ENCODE peak calls at places on chromosomes 3 and 15, in seven cellular contexts. S, Z, O, A, F, G and U are unnamed samples.

GRCh38 chr3:105502333-105502732 is 135.6 kb downstream of the ALCAM start:
- DNase-seq in F (no peak), Z (no peak), A (no peak), S (no peak), G (no peak), O (no peak), U (no peak)

GRCh38 chr3:114697441-114697840 is 403.6 kb downstream of the TIGIT start:
- DNase-seq in Z (no peak), G (no peak), S (no peak), A (peak), O (no peak), F (peak), U (no peak)

GRCh38 chr3:11498646-11499045 is 145.1 kb downstream of the VGLL4 start:
- DNase-seq in F (peak), O (peak), G (peak), A (peak), S (no peak), Z (peak), U (no peak)

GRCh38 chr3:80063535-80063934 is 295.7 kb upstream of the ROBO1 start:
- DNase-seq in S (no peak), Z (no peak), G (no peak), A (no peak), O (no peak), F (no peak), U (no peak)

GRCh38 chr3:132870596-132870995 is 148.4 kb upstream of the NPHP3 start:
- DNase-seq in S (no peak), G (no peak), Z (no peak), A (no peak), O (no peak), F (no peak), U (no peak)

GRCh38 chr3:187504435-187504834 is 136.2 kb downstream of the RTP4 start:
- DNase-seq in S (no peak), F (no peak), O (no peak), A (no peak), Z (no peak), G (peak), U (no peak)

GRCh38 chr3:70466096-70466495 is 153.7 kb upstream of the MDFIC2 start:
- DNase-seq in A (no peak), S (no peak), F (no peak), Z (no peak), O (no peak), G (no peak), U (no peak)

GRCh38 chr15:69996842-69997478 is 100.8 kb downstream of the TLE3 start:
- DNase-seq in F (no peak), O (no peak), Z (no peak), A (no peak), G (no peak), S (no peak), U (no peak)

GRCh38 chr3:113783980-113784379 is 37.1 kb downstream of the ATP6V1A start:
- DNase-seq in Z (no peak), O (no peak), G (peak), S (no peak), A (peak), F (peak), U (no peak)

GRCh38 chr15:90816401-90817116 is 51.8 kb upstream of the FURIN start:
- DNase-seq in G (no peak), O (no peak), A (no peak), Z (no peak), F (no peak), S (no peak), U (no peak)

GRCh38 chr15:69626095-69627066 is 173.8 kb downstream of the RPLP1 start:
- DNase-seq in F (peak), Z (no peak), A (no peak), O (no peak), S (no peak), G (no peak), U (no peak)

GRCh38 chr15:79769081-79769481 is 127.7 kb downstream of the MTHFS start:
- DNase-seq in F (peak), A (peak), G (no peak), Z (peak), O (no peak), S (peak), U (no peak)

GRCh38 chr3:151124476-151124875 is 39.0 kb downstream of the MED12L start:
- DNase-seq in S (peak), G (peak), Z (no peak), A (no peak), F (no peak), O (no peak), U (no peak)

GRCh38 chr15:64828985-64829384 is 3.5 kb upstream of the PIF1 start:
- DNase-seq in A (no peak), F (no peak), Z (no peak), S (no peak), G (peak), O (no peak), U (no peak)

GRCh38 chr15:94075349-94075748 is 156.0 kb upstream of the MCTP2 start:
- DNase-seq in F (peak), G (peak), S (no peak), O (peak), Z (no peak), A (peak), U (peak)

GRCh38 chr15:31197497-31198414 is 96.2 kb upstream of the TRPM1 start:
- DNase-seq in Z (no peak), A (peak), F (peak), O (peak), S (no peak), G (peak), U (peak)

GRCh38 chr3:162729686-162730085 is 1233.1 kb downstream of the OTOL1 start:
- DNase-seq in F (no peak), O (no peak), S (no peak), G (peak), Z (no peak), A (no peak), U (no peak)

GRCh38 chr15:87567399-87567798 is 689.1 kb downstream of the NTRK3 start:
- DNase-seq in F (no peak), A (no peak), Z (no peak), O (no peak), G (no peak), S (no peak), U (no peak)

GRCh38 chr15:39095218-39095879 is 485.5 kb upstream of the THBS1 start:
- DNase-seq in S (no peak), F (no peak), O (no peak), G (no peak), Z (no peak), A (no peak), U (no peak)

GRCh38 chr3:12024959-12025570 is 20.9 kb downstream of the SYN2 start:
- DNase-seq in O (no peak), F (no peak), Z (no peak), S (no peak), A (no peak), G (no peak), U (no peak)

GRCh38 chr3:41223078-41223477 is 23.8 kb downstream of the CTNNB1 start:
- DNase-seq in S (no peak), F (no peak), Z (no peak), G (no peak), A (no peak), O (no peak), U (no peak)

GRCh38 chr3:41222012-41222411 is 22.7 kb downstream of the CTNNB1 start:
- DNase-seq in Z (no peak), G (no peak), S (no peak), O (no peak), F (no peak), A (no peak), U (no peak)

GRCh38 chr3:41222508-41222907 is 23.2 kb downstream of the CTNNB1 start:
- DNase-seq in S (no peak), A (peak), F (peak), Z (no peak), O (no peak), G (no peak), U (no peak)

GRCh38 chr3:41223691-41224090 is 24.4 kb downstream of the CTNNB1 start:
- DNase-seq in F (no peak), O (no peak), A (no peak), G (no peak), Z (no peak), S (no peak), U (no peak)

DNA sequence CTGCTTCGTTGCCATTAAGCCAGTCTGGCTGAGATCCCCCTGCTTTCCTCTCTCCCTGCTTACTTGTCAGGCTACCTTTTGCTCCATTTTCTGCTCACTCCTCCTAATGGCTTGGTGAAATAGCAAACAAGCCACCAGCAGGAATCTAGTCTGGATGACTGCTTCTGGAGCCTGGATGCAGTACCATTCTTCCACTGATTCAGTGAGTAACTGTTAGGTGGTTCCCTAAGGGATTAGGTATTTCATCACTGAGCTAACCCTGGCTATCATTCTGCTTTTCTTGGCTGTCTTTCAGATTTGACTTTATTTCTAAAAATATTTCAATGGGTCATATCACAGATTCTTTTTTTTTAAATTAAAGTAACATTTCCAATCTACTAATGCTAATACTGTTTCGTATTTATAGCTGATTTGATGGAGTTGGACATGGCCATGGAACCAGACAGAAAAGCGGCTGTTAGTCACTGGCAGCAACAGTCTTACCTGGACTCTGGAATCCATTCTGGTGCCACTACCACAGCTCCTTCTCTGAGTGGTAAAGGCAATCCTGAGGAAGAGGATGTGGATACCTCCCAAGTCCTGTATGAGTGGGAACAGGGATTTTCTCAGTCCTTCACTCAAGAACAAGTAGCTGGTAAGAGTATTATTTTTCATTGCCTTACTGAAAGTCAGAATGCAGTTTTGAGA is 25.0 kb downstream of the CTNNB1 start:
- DNase-seq in F (peak), O (no peak), Z (peak), A (peak), S (peak), G (peak), U (no peak)
- TF ChIP-seq CTCF in F (no peak), O (peak), Z (peak), A (peak), S (no peak), G (no peak), U (no peak)

GRCh38 chr3:146638718-146639117 is 33.6 kb upstream of the PLSCR5 start:
- DNase-seq in Z (no peak), A (peak), G (no peak), F (no peak), O (no peak), S (no peak), U (no peak)
- TF ChIP-seq CTCF in Z (peak), A (peak), G (no peak), F (peak), O (peak), S (peak), U (peak)

DNA sequence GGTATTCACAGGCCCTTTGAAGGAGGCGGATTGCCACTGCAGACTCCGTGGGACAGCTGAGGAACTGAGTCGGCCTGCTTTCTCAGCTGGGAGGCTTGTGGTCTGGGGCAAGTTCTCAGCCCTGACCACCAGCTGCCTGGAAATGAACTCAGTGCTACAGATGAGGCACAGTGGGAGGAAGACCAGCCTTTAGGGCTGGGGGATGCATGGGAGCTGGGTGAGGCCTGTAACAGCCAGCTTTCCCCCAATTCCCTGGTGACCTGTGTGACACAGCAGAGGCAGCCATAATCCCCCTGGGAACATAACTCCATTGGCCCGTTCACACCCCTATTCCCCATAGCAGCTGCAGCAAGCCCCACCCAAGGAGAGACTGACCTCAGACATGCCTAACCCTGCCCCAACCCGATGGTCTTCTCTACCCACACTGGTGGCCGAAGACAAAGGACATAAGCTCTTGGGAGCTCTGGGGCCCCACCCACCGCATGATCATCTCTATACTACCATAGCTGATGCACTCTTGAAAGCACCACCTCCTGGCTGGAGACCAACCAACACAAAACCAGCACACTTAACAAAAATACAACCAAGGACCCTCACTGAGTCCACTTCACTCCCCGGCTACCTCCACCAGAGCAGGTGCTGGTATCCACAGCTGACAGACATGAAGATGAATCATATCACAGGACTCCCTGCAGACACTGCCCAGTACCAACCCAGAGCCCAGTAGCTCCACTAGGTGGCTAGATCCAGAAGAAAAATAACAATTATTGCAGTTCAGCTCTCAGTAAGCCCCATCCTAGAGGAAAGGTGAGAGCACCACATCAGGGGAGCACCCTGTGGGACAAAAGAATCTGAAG is 24.9 kb downstream of the ZMAT3 start:
- DNase-seq in O (no peak), A (no peak), G (peak), S (no peak), F (no peak), Z (peak), U (no peak)
- TF ChIP-seq CTCF in O (no peak), A (no peak), G (no peak), S (no peak), F (no peak), Z (peak), U (no peak)

DNA sequence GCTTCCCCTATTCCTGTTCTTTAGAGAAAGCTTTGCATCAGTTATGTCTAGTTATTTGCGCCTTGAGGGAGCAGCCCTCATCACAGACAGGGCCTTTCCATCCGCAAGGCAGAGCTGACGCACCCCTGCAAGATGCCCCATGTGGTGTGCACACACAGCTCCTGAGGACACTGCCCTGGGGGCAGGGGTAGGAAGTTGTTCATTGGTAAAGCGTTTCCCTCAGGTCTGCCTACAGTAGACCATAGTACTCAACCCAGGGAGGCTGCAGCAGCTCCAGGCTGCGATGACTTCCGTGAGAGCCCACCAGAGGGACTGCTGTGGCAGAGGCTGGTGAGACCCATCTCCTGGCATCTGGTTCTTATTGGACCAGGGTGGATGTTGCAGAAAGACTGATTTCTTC is 55.1 kb upstream of the PLXNA1 start:
- DNase-seq in S (no peak), F (no peak), A (no peak), G (no peak), Z (peak), O (no peak), U (no peak)
- TF ChIP-seq CTCF in S (no peak), F (no peak), A (no peak), G (no peak), Z (peak), O (no peak), U (no peak)

GRCh38 chr3:71524688-71525087 is 58.8 kb downstream of the FOXP1 start:
- DNase-seq in F (no peak), S (no peak), A (no peak), G (no peak), Z (no peak), O (no peak), U (peak)

GRCh38 chr3:71523628-71524027 is 59.9 kb downstream of the FOXP1 start:
- DNase-seq in Z (no peak), A (no peak), G (peak), F (no peak), S (no peak), O (no peak), U (no peak)

GRCh38 chr3:71520186-71521020 is 63.1 kb downstream of the FOXP1 start:
- DNase-seq in F (no peak), Z (no peak), O (no peak), A (no peak), S (no peak), G (no peak), U (no peak)

GRCh38 chr3:71521021-71521352 is 62.5 kb downstream of the FOXP1 start:
- DNase-seq in S (no peak), G (no peak), O (no peak), A (no peak), F (no peak), Z (no peak), U (no peak)

GRCh38 chr3:71521940-71522876 is 61.3 kb downstream of the FOXP1 start:
- DNase-seq in F (no peak), Z (no peak), G (no peak), O (no peak), A (no peak), S (no peak), U (no peak)
- TF ChIP-seq CTCF in F (no peak), Z (no peak), G (no peak), O (no peak), A (no peak), S (no peak), U (no peak)

DNA sequence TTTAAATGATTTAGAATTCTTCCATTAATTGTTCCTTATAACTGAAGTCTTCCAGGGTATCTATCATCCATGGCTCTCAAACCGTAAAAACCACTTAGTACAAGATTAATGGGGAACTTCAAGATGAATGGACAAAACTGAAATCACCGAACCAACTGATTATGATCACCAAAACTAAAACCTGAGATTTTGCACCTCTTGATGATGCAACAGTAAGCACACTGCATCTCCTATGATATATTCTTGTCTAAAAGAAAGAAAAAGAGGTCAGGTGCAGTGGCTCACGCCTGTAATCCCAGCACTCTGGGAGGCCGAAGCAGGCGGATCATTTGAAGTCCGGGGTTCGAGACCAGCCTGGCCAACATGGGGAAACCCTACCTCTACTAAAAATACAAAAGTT is 3.6 kb upstream of the ISY1 start:
- DNase-seq in Z (no peak), A (no peak), S (no peak), F (no peak), O (no peak), G (no peak), U (no peak)
- TF ChIP-seq CTCF in Z (no peak), A (no peak), S (no peak), F (no peak), O (no peak), G (no peak), U (no peak)

DNA sequence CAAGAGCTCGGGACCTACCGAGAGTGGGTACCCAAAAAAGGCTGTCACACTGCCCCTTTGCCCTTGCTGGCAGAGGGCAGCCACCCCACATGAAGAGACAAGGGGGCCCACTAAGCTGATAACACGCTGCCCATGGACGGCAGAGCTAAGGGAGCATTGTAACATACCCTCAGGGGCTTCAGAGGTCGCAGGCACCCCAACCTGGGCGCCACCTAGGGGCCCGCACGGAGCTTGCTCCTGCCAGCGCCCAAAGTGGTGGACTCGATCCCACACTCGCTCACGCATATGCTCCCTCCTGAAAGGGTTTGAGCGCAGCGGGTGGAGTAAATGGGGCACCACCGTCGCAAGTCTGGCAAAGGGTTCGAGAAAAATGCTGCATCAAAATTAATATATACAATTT is 975.4 kb downstream of the ZPLD1 start:
- DNase-seq in Z (no peak), F (no peak), A (no peak), G (no peak), S (no peak), O (no peak), U (no peak)
- TF ChIP-seq CTCF in Z (peak), F (no peak), A (no peak), G (no peak), S (no peak), O (no peak), U (no peak)

GRCh38 chr3:178947738-178948137 is 123.9 kb downstream of the ZMAT3 start:
- DNase-seq in Z (no peak), S (no peak), G (no peak), F (no peak), O (no peak), A (no peak), U (no peak)
- TF ChIP-seq CTCF in Z (no peak), S (no peak), G (no peak), F (peak), O (peak), A (no peak), U (no peak)